ENCODE peak calls at places on chromosomes 7 and 10, in eight cellular contexts. S is psoas muscle, C is endothelial cell, Y is GM12865, O is cardiac fibroblast, I is nephron progenitor cell, Q is upper lobe of left lung, G is B cell. T is an unnamed sample.

GRCh38 chr10:77588886-77589285 is 48.7 kb downstream of the KCNMA1 start:
- DNase-seq in S (no peak), C (no peak), Y (no peak), O (no peak), I (no peak), Q (no peak), G (no peak), T (no peak)

GRCh38 chr10:78028438-78029293 is 649 bp downstream of the POLR3A start:
- DNase-seq in S (no peak), C (peak; percentile 25), Y (peak; percentile 42), O (peak; percentile 63), I (peak; percentile 34), Q (no peak), G (no peak), T (no peak)

GRCh38 chr7:49483142-49483541 is 290.3 kb upstream of the VWC2 start:
- DNase-seq in S (no peak), C (no peak), Y (peak; percentile 45), O (no peak), I (no peak), Q (no peak), G (no peak), T (no peak)

GRCh38 chr7:158394936-158395335 is 192.7 kb downstream of the PTPRN2 start:
- DNase-seq in S (no peak), C (no peak), Y (no peak), O (no peak), I (peak; percentile 86), Q (peak; percentile 91), G (no peak), T (no peak)

GRCh38 chr10:114548662-114549061 is 109.4 kb downstream of the ABLIM1 start:
- DNase-seq in S (no peak), C (peak; percentile 43), Y (peak; percentile 41), O (peak; percentile 61), I (peak; percentile 37), Q (no peak), G (no peak), T (no peak)

GRCh38 chr10:48836605-48837004 is 103.0 kb downstream of the LRRC18 start:
- DNase-seq in S (no peak), C (no peak), Y (no peak), O (no peak), I (no peak), Q (no peak), G (no peak), T (no peak)

GRCh38 chr7:2622869-2623697 is 8.7 kb upstream of the TTYH3 start:
- DNase-seq in S (no peak), C (no peak), Y (no peak), O (no peak), I (no peak), Q (peak; percentile 69), G (no peak), T (no peak)

GRCh38 chr7:79461660-79462059 is 8.2 kb upstream of the MAGI2 start:
- DNase-seq in S (no peak), C (no peak), Y (no peak), O (peak; percentile 62), I (no peak), Q (no peak), G (no peak), T (no peak)

GRCh38 chr7:46226860-46227259 is 305.8 kb upstream of the IGFBP3 start:
- DNase-seq in S (no peak), C (no peak), Y (no peak), O (peak; percentile 56), I (no peak), Q (no peak), G (no peak), T (no peak)

GRCh38 chr10:80275135-80275498 is 14.3 kb downstream of the MAT1A start:
- DNase-seq in S (no peak), C (no peak), Y (no peak), O (no peak), I (no peak), Q (no peak), G (no peak), T (no peak)

GRCh38 chr10:30820282-30820991 is 190.9 kb upstream of the LYZL2 start:
- DNase-seq in S (no peak), C (no peak), Y (no peak), O (peak; percentile 92), I (no peak), Q (no peak), G (no peak), T (no peak)

GRCh38 chr10:4246881-4247358 is 461.9 kb upstream of the KLF6 start:
- DNase-seq in S (no peak), C (no peak), Y (no peak), O (peak; percentile 96), I (no peak), Q (no peak), G (no peak), T (no peak)

GRCh38 chr7:149846021-149846420 is 7.8 kb downstream of the ZNF862 start:
- DNase-seq in S (peak; percentile 24), C (no peak), Y (no peak), O (no peak), I (no peak), Q (no peak), G (no peak), T (no peak)

GRCh38 chr7:30159698-30160143 is 24.9 kb downstream of the MTURN start:
- DNase-seq in S (no peak), C (no peak), Y (peak; percentile 24), O (peak; percentile 40), I (peak; percentile 15), Q (no peak), G (no peak), T (no peak)

GRCh38 chr10:124508070-124508667 is 46.5 kb downstream of the LHPP start:
- DNase-seq in S (peak; percentile 34), C (no peak), Y (peak; percentile 44), O (no peak), I (no peak), Q (no peak), G (no peak), T (no peak)

GRCh38 chr7:41891967-41892755 is 189.3 kb upstream of the INHBA start:
- DNase-seq in S (no peak), C (peak; percentile 37), Y (no peak), O (no peak), I (peak; percentile 24), Q (no peak), G (no peak), T (no peak)

GRCh38 chr10:117411440-117412428 is 36.5 kb upstream of the PDZD8 start:
- DNase-seq in S (no peak), C (no peak), Y (no peak), O (no peak), I (no peak), Q (peak; percentile 29), G (no peak), T (no peak)

GRCh38 chr7:28389504-28390385 is 22.6 kb upstream of the CREB5 start:
- DNase-seq in S (no peak), C (no peak), Y (peak; percentile 76), O (peak; percentile 85), I (peak; percentile 14), Q (no peak), G (no peak), T (peak; percentile 22)

GRCh38 chr7:43735802-43736603 is 6.7 kb upstream of the COA1 start:
- DNase-seq in S (no peak), C (no peak), Y (peak; percentile 93), O (peak; percentile 29), I (no peak), Q (no peak), G (no peak), T (peak; percentile 50)

GRCh38 chr10:53770903-53771302 is 998.3 kb upstream of the MBL2 start:
- DNase-seq in S (no peak), C (no peak), Y (no peak), O (no peak), I (no peak), Q (no peak), G (no peak), T (no peak)

GRCh38 chr10:85266808-85267207 is 938.4 kb downstream of the CCSER2 start:
- DNase-seq in S (no peak), C (no peak), Y (no peak), O (no peak), I (no peak), Q (no peak), G (no peak), T (no peak)

GRCh38 chr10:85262992-85263391 is 934.6 kb downstream of the CCSER2 start:
- DNase-seq in S (no peak), C (no peak), Y (no peak), O (no peak), I (no peak), Q (no peak), G (no peak), T (no peak)

GRCh38 chr10:85259908-85260307 is 931.5 kb downstream of the CCSER2 start:
- DNase-seq in S (no peak), C (no peak), Y (no peak), O (no peak), I (no peak), Q (no peak), G (no peak), T (no peak)

DNA sequence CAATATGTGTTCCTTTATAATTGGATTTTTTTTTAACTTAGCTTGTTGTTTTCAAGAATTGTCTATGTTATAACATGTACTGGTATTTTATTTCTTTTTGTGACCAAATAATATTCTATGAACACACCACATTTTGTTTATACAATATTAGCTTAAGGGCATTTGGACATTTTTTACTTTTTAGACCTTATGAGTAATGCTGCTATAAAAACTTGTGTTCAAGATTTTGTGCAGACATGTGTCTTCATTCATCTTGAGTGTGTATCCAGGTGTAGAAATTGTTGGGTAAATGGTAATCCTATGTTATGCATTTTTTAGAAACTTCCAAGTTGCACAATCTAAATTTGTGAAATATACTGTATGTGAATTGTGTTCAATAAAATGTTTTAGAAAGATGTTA is 936.7 kb downstream of the CCSER2 start:
- DNase-seq in S (no peak), C (no peak), Y (no peak), O (no peak), I (no peak), Q (no peak), G (no peak), T (no peak)
- TF ChIP-seq CTCF in S (no peak), C (no peak), Y (no peak), O (no peak), I (no peak), Q (no peak), G (no peak), T (no peak)

GRCh38 chr10:21993360-21994001 is 10.0 kb downstream of the DNAJC1 start:
- DNase-seq in S (no peak), C (no peak), Y (peak; percentile 44), O (peak; percentile 64), I (no peak), Q (no peak), G (no peak), T (peak; percentile 20)
- TF ChIP-seq CTCF in S (peak; percentile 69), C (peak; percentile 52), Y (peak; percentile 17), O (peak; percentile 32), I (peak; percentile 48), Q (peak; percentile 44), G (peak; percentile 91), T (peak; percentile 46)

DNA sequence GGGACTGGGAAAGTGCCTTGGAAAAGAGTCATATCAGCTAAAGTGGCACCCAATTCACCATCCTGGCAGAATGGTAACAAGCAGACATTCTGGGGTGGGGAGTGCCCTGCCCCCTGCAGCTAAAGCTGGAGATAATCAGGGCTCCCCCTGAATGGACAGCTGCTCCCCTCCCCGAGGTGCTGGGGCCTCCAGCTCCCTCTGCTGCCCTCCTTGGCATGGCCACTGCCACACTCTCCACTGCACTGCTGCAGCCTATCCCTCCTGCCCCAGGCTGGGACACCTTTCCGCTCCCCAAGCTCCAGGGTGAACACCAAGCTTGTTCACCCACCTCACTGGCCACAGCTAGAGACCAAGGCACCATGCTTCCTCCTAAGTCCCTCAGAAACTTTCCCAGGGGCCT is 9.8 kb upstream of the PARD3 start:
- DNase-seq in S (peak; percentile 53), C (peak; percentile 14), Y (no peak), O (no peak), I (peak; percentile 20), Q (no peak), G (no peak), T (no peak)
- TF ChIP-seq CTCF in S (peak; percentile 8), C (no peak), Y (no peak), O (peak; percentile 27), I (no peak), Q (no peak), G (no peak), T (peak; percentile 14)

GRCh38 chr7:53350241-53350640 is 314.8 kb downstream of the POM121L12 start:
- DNase-seq in S (no peak), C (peak; percentile 75), Y (no peak), O (no peak), I (peak; percentile 73), Q (no peak), G (no peak), T (no peak)
- TF ChIP-seq CTCF in S (no peak), C (peak; percentile 75), Y (peak; percentile 21), O (peak; percentile 20), I (peak; percentile 82), Q (no peak), G (no peak), T (peak; percentile 33)